ENCODE peak calls at places on chromosome 2, in nine cellular contexts. O is adrenal gland; Q is ovary; Z is uterus; W is upper lobe of right lung; R is CD4-positive, alpha-beta memory T cell; X is psoas muscle; T is mucosa of descending colon; U is pancreas. B is an unnamed sample.

GRCh38 chr2:110677080-110677479 is 783 bp downstream of the BUB1 start:
- DNase-seq in O (no peak), X (no peak), T (no peak), W (no peak), Q (no peak), R (no peak), U (no peak), Z (no peak), B (no peak)

GRCh38 chr2:137096693-137097092 is 331.3 kb downstream of the THSD7B start:
- DNase-seq in U (no peak), T (no peak), Q (no peak), Z (no peak), O (no peak), W (no peak), X (no peak), R (no peak), B (no peak)

GRCh38 chr2:3481736-3482362 is 37.5 kb downstream of the ADI1 start:
- DNase-seq in U (no peak), W (no peak), R (no peak), Q (no peak), T (no peak), Z (no peak), O (no peak), X (peak; percentile 38), B (no peak)

GRCh38 chr2:37453024-37453423 is 108.6 kb downstream of the QPCT start:
- DNase-seq in O (no peak), X (no peak), Q (no peak), R (peak; percentile 33), W (no peak), U (no peak), T (no peak), Z (no peak), B (no peak)

GRCh38 chr2:72150961-72151356 is 3.3 kb upstream of the CYP26B1 start:
- DNase-seq in X (no peak), Q (no peak), U (no peak), T (no peak), Z (peak; percentile 3), R (no peak), O (peak; percentile 20), W (no peak), B (peak; percentile 1)

GRCh38 chr2:9824441-9824840 is 18.8 kb upstream of the TAF1B start:
- DNase-seq in Z (no peak), O (no peak), W (no peak), T (no peak), U (no peak), Q (no peak), R (no peak), X (no peak), B (no peak)

GRCh38 chr2:145569108-145569507 is 1049.2 kb upstream of the ZEB2 start:
- DNase-seq in Z (no peak), R (no peak), X (no peak), Q (no peak), T (no peak), U (no peak), O (no peak), W (no peak), B (no peak)

GRCh38 chr2:96537734-96538486 is 1.4 kb downstream of the ARID5A start:
- DNase-seq in X (peak; percentile 64), W (peak; percentile 72), Z (no peak), U (no peak), O (no peak), T (peak; percentile 78), Q (peak; percentile 42), R (peak; percentile 78), B (no peak)

GRCh38 chr2:55408098-55408882 is 11.4 kb downstream of the CCDC88A start:
- DNase-seq in Z (no peak), Q (no peak), O (no peak), T (no peak), X (no peak), W (no peak), R (no peak), U (no peak), B (no peak)

GRCh38 chr2:215895330-215895729 is 118.0 kb downstream of the MREG start:
- DNase-seq in W (no peak), X (no peak), Z (no peak), Q (no peak), O (no peak), T (no peak), U (no peak), R (no peak), B (no peak)

GRCh38 chr2:232351686-232352510 is 26.7 kb upstream of the ALPP start:
- DNase-seq in U (no peak), Z (no peak), T (no peak), X (peak; percentile 47), Q (no peak), O (no peak), R (no peak), W (peak; percentile 60), B (no peak)

GRCh38 chr2:190792956-190793888 is 87.4 kb upstream of the GLS start:
- DNase-seq in X (no peak), O (no peak), R (no peak), U (no peak), T (no peak), Z (no peak), W (no peak), Q (no peak), B (no peak)

GRCh38 chr2:47737191-47737975 is 45.6 kb upstream of the MSH6 start:
- DNase-seq in Q (peak; percentile 18), O (no peak), X (no peak), Z (no peak), R (no peak), T (no peak), W (no peak), U (no peak), B (no peak)

GRCh38 chr2:122506620-122507019 is 751.2 kb downstream of the TSN start:
- DNase-seq in Z (no peak), Q (no peak), R (no peak), X (no peak), T (no peak), U (no peak), O (no peak), W (no peak), B (no peak)

GRCh38 chr2:195657634-195658540 is 861 bp downstream of the SLC39A10 start:
- DNase-seq in Q (peak; percentile 73), U (peak; percentile 69), T (peak; percentile 85), O (peak; percentile 66), X (peak; percentile 70), W (peak; percentile 81), Z (peak; percentile 49), R (peak; percentile 83), B (peak; percentile 75)

GRCh38 chr2:186636800-186637795 is 47.2 kb downstream of the ITGAV start:
- DNase-seq in Q (no peak), X (no peak), Z (no peak), U (no peak), W (no peak), O (no peak), T (no peak), R (no peak), B (no peak)

GRCh38 chr2:25204190-25204838 is 35.9 kb upstream of the POMC start:
- DNase-seq in O (no peak), U (no peak), W (no peak), R (no peak), T (no peak), Q (no peak), Z (no peak), X (no peak), B (peak; percentile 32)

GRCh38 chr2:121360566-121361300 is 75.7 kb upstream of the TFCP2L1 start:
- DNase-seq in R (no peak), W (peak; percentile 75), U (peak; percentile 45), X (peak; percentile 78), O (peak; percentile 59), T (no peak), Z (no peak), Q (no peak), B (peak; percentile 50)

GRCh38 chr2:233829193-233830110 is 24.9 kb downstream of the HJURP start:
- DNase-seq in T (no peak), Z (no peak), Q (no peak), W (peak; percentile 32), U (no peak), R (no peak), O (peak; percentile 10), X (no peak), B (no peak)
- H3K4me1 ChIP-seq in T (no peaks in the 10 kb centered on the region), Z (no peaks in the 10 kb centered on the region), Q (no peaks in the 10 kb centered on the region), W (no peaks in the 10 kb centered on the region), U (no peaks in the 10 kb centered on the region), R (no peaks in the 10 kb centered on the region), O (no peaks in the 10 kb centered on the region), X (no peaks in the 10 kb centered on the region), B (no peaks in the 10 kb centered on the region)

GRCh38 chr2:43135583-43135982 is 90.8 kb downstream of the ZFP36L2 start:
- DNase-seq in U (no peak), Z (no peak), X (no peak), W (peak; percentile 54), O (no peak), T (no peak), R (no peak), Q (no peak), B (peak; percentile 52)

GRCh38 chr2:43136011-43136799 is 90.2 kb downstream of the ZFP36L2 start:
- DNase-seq in Z (no peak), Q (no peak), X (no peak), O (no peak), R (no peak), W (peak; percentile 43), T (no peak), U (no peak), B (no peak)

GRCh38 chr2:43138441-43138840 is 88.0 kb downstream of the ZFP36L2 start:
- DNase-seq in T (no peak), Q (no peak), W (no peak), X (no peak), U (no peak), Z (no peak), O (no peak), R (no peak), B (no peak)

GRCh38 chr2:43134571-43134889 is 91.9 kb downstream of the ZFP36L2 start:
- DNase-seq in Z (no peak), O (no peak), R (no peak), Q (no peak), U (no peak), W (no peak), X (no peak), T (peak; percentile 90), B (no peak)

GRCh38 chr2:43136862-43137261 is 89.5 kb downstream of the ZFP36L2 start:
- DNase-seq in U (no peak), R (peak; percentile 93), T (no peak), X (no peak), Z (no peak), W (no peak), Q (no peak), O (no peak), B (no peak)
- H3K4me1 ChIP-seq in U (no peaks in the 10 kb centered on the region), R (peaks cover 95% of the 10 kb centered on the region), T (peaks cover 41% of the 10 kb centered on the region), X (peaks cover 18% of the 10 kb centered on the region), Z (no peaks in the 10 kb centered on the region), W (peaks cover 69% of the 10 kb centered on the region), Q (peaks cover 10% of the 10 kb centered on the region), O (no peaks in the 10 kb centered on the region), B (peaks cover 89% of the 10 kb centered on the region)

DNA sequence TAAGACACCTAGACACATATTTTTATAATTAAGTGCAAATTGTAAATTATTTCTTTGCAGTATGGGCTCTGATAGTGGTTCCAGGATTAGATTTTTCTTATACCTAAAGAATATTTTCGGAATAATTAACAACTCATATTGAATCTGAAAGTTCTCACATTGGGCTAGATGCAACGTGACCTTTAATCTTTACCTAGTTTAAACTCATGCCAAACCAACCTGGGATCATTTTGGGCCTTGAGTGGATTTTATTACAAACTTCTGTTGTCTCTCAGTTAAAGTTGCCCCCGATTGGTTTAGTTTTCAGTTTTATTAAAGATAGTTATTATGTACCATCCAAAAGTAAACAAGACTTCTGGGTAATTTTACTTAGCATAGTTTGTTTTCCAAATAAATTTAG is 230.2 kb upstream of the VWC2L start:
- DNase-seq in W (no peak), X (no peak), T (no peak), U (no peak), O (no peak), Z (no peak), Q (no peak), R (no peak), B (no peak)
- H3K4me1 ChIP-seq in W (no peaks in the 10 kb centered on the region), X (no peaks in the 10 kb centered on the region), T (no peaks in the 10 kb centered on the region), U (no peaks in the 10 kb centered on the region), O (no peaks in the 10 kb centered on the region), Z (no peaks in the 10 kb centered on the region), Q (no peaks in the 10 kb centered on the region), R (no peaks in the 10 kb centered on the region), B (no peaks in the 10 kb centered on the region)

GRCh38 chr2:200592414-200593075 is 6.7 kb downstream of the AOX1 start:
- DNase-seq in W (no peak), R (no peak), Q (no peak), O (no peak), T (no peak), U (peak; percentile 58), X (no peak), Z (no peak), B (no peak)
- H3K4me1 ChIP-seq in W (no peaks in the 10 kb centered on the region), R (no peaks in the 10 kb centered on the region), Q (peaks cover 2% of the 10 kb centered on the region), O (peaks cover 34% of the 10 kb centered on the region), T (no peaks in the 10 kb centered on the region), U (peaks cover 51% of the 10 kb centered on the region), X (no peaks in the 10 kb centered on the region), Z (no peaks in the 10 kb centered on the region), B (no peaks in the 10 kb centered on the region)